ENCODE peak calls at places on chromosomes 4 and X, in seven cellular contexts. Z, E, A, B, C, J and M are unnamed samples.

GRCh38 chr4:52199574-52200338 is 148.7 kb downstream of the SPATA18 start:
- DNase-seq in J (no peak), E (peak; percentile 39), Z (no peak), A (no peak), B (peak; percentile 5), C (no peak), M (no peak)

GRCh38 chr4:146654648-146654975 is 15.9 kb downstream of the POU4F2 start:
- DNase-seq in Z (no peak), A (no peak), B (no peak), C (no peak), E (no peak), J (no peak), M (no peak)

GRCh38 chr4:53541577-53542206 is 49.6 kb downstream of the LNX1 start:
- DNase-seq in B (peak; percentile 77), A (no peak), C (no peak), E (peak; percentile 88), J (no peak), Z (no peak), M (peak; percentile 81)

GRCh38 chr4:80213117-80213815 is 16.0 kb downstream of the PRDM8 start:
- DNase-seq in A (no peak), E (no peak), C (no peak), B (no peak), J (no peak), Z (no peak), M (no peak)

GRCh38 chr4:165477799-165478198 is 99.0 kb downstream of the CPE start:
- DNase-seq in C (no peak), B (no peak), Z (no peak), A (no peak), J (no peak), E (no peak), M (no peak)

GRCh38 chr4:184282895-184283654 is 65.4 kb upstream of the ENPP6 start:
- DNase-seq in E (no peak), A (peak; percentile 65), B (no peak), Z (no peak), J (no peak), C (no peak), M (no peak)

GRCh38 chr4:184845367-184846011 is 19.7 kb upstream of the ACSL1 start:
- DNase-seq in E (peak; percentile 33), J (no peak), C (no peak), A (no peak), Z (no peak), B (peak; percentile 18), M (no peak)

GRCh38 chr4:112381996-112382692 is 85.0 kb downstream of the ALPK1 start:
- DNase-seq in B (no peak), J (no peak), C (no peak), A (no peak), E (no peak), Z (no peak), M (no peak)

GRCh38 chr4:94403735-94404134 is 48.0 kb upstream of the PDLIM5 start:
- DNase-seq in B (no peak), Z (no peak), A (no peak), J (no peak), C (no peak), E (no peak), M (no peak)

GRCh38 chr4:15153662-15154061 is 151.4 kb downstream of the CPEB2 start:
- DNase-seq in Z (no peak), E (peak; percentile 70), J (no peak), A (no peak), C (no peak), B (no peak), M (no peak)

GRCh38 chr4:73037057-73037456 is 32.5 kb downstream of the COX18 start:
- DNase-seq in C (no peak), Z (no peak), J (no peak), E (no peak), A (no peak), B (no peak), M (no peak)

GRCh38 chrX:39242187-39242586 is 440.9 kb downstream of the MID1IP1 start:
- DNase-seq in B (peak; percentile 3), J (no peak), A (peak; percentile 1), C (no peak), Z (peak; percentile 73), E (peak; percentile 10), M (peak; percentile 26)

GRCh38 chrX:24928114-24928513 is 87.7 kb downstream of the ARX start:
- DNase-seq in J (no peak), A (no peak), E (no peak), B (no peak), Z (no peak), C (no peak), M (no peak)

GRCh38 chrX:34379891-34380290 is 247.8 kb upstream of the FAM47A start:
- DNase-seq in J (no peak), Z (no peak), C (no peak), B (no peak), A (no peak), E (peak; percentile 29), M (peak; percentile 20)

GRCh38 chr4:140059159-140059558 is 94.8 kb downstream of the MAML3 start:
- DNase-seq in E (peak; percentile 32), Z (no peak), J (no peak), C (no peak), A (no peak), B (no peak), M (peak; percentile 70)

GRCh38 chr4:100311181-100311580 is 120.9 kb upstream of the DDIT4L start:
- DNase-seq in J (no peak), Z (peak; percentile 66), B (no peak), E (peak; percentile 35), C (no peak), A (no peak), M (peak; percentile 15)

GRCh38 chr4:161186750-161187149 is 977.0 kb downstream of the FSTL5 start:
- DNase-seq in B (no peak), C (no peak), A (no peak), J (no peak), E (no peak), Z (no peak), M (no peak)

GRCh38 chr4:159451006-159451405 is 348.1 kb downstream of the RAPGEF2 start:
- DNase-seq in Z (no peak), A (no peak), C (no peak), B (no peak), E (no peak), J (no peak), M (no peak)